ENCODE peak calls at places on chromosomes 13 and 19, in nine cellular contexts. K is hypothalamus; L is DMS 273 treated with DMSO at 0.1 percent for 48 hours; T is stimulated activated CD8-positive, alpha-beta memory T cell treated with anti-CD3 and anti-CD28 coated beads, Interleukin-15, amount 100 ng/mL, for 4 hours; X is posterior cingulate gyrus; Z is HFFc6; W is NCI-H1092 treated with DMSO at 0.1 percent for 48 hours; C is Peyer's patch; U is WERI-Rb-1. G is an unnamed sample.

GRCh38 chr13:33380487-33381079 is 95.0 kb upstream of the STARD13 start:
- DNase-seq in K (no peak), L (no peak), T (no peak), X (no peak), Z (no peak), W (no peak), C (no peak), U (no peak), G (no peak)

GRCh38 chr19:15475611-15476010 is 3.7 kb downstream of the PGLYRP2 start:
- DNase-seq in K (no peak), L (no peak), T (no peak), X (no peak), Z (no peak), W (no peak), C (no peak), U (no peak), G (no peak)

GRCh38 chr19:38527466-38528136 is 90.2 kb downstream of the MAP4K1 start:
- DNase-seq in K (no peak), L (no peak), T (no peak), X (no peak), Z (no peak), W (no peak), C (no peak), U (peak; percentile 27), G (no peak)

GRCh38 chr13:112441226-112441625 is 65.1 kb downstream of the SPACA7 start:
- DNase-seq in K (no peak), L (no peak), T (no peak), X (no peak), Z (no peak), W (no peak), C (no peak), U (no peak), G (no peak)

GRCh38 chr13:85698236-85698635 is 101.0 kb downstream of the SLITRK6 start:
- DNase-seq in K (no peak), L (no peak), T (no peak), X (no peak), Z (no peak), W (no peak), C (no peak), U (no peak), G (no peak)

GRCh38 chr13:72884111-72884510 is 102.2 kb downstream of the PIBF1 start:
- DNase-seq in K (no peak), L (no peak), T (no peak), X (no peak), Z (no peak), W (no peak), C (no peak), U (no peak), G (no peak)

GRCh38 chr13:89721216-89721615 is 1626.3 kb upstream of the MIR17HG start:
- DNase-seq in K (no peak), L (no peak), T (no peak), X (no peak), Z (no peak), W (no peak), C (no peak), U (no peak), G (no peak)

GRCh38 chr13:62710766-62711165 is 1295.1 kb upstream of the PCDH20 start:
- DNase-seq in K (no peak), L (no peak), T (no peak), X (no peak), Z (no peak), W (peak; percentile 28), C (no peak), U (no peak), G (no peak)

GRCh38 chr19:32817913-32818476 is 51.6 kb downstream of the SLC7A9 start:
- DNase-seq in K (no peak), L (no peak), T (no peak), X (no peak), Z (no peak), W (no peak), C (no peak), U (no peak), G (no peak)

GRCh38 chr19:2702170-2703076 is at the start of gene GNG7:
- DNase-seq in K (peak; percentile 51), L (peak; percentile 32), T (peak; percentile 85), X (peak; percentile 93), Z (peak; percentile 21), W (peak; percentile 45), C (peak; percentile 94), U (peak; percentile 92), G (peak; percentile 74)

GRCh38 chr13:43185206-43185605 is 161.8 kb downstream of the DNAJC15 start:
- DNase-seq in K (no peak), L (no peak), T (no peak), X (no peak), Z (no peak), W (no peak), C (no peak), U (no peak), G (no peak)

GRCh38 chr13:96551540-96551939 is 442.7 kb downstream of the OXGR1 start:
- DNase-seq in K (no peak), L (no peak), T (no peak), X (no peak), Z (no peak), W (peak; percentile 33), C (no peak), U (no peak), G (no peak)

GRCh38 chr19:4713384-4713951 is 10.2 kb downstream of the DPP9 start:
- DNase-seq in K (no peak), L (no peak), T (no peak), X (no peak), Z (peak; percentile 98), W (no peak), C (peak; percentile 87), U (no peak), G (no peak)

GRCh38 chr13:74767031-74767430 is 632.8 kb upstream of the KLF12 start:
- DNase-seq in K (no peak), L (no peak), T (no peak), X (no peak), Z (peak; percentile 17), W (no peak), C (no peak), U (no peak), G (no peak)

GRCh38 chr13:34107814-34108213 is 289.9 kb downstream of the RFC3 start:
- DNase-seq in K (no peak), L (no peak), T (no peak), X (no peak), Z (no peak), W (no peak), C (no peak), U (no peak), G (no peak)

GRCh38 chr19:29084266-29084665 is 128.7 kb downstream of the UQCRFS1 start:
- DNase-seq in K (no peak), L (no peak), T (no peak), X (no peak), Z (peak; percentile 22), W (no peak), C (no peak), U (peak; percentile 32), G (no peak)

GRCh38 chr13:99339736-99340392 is 32.7 kb upstream of the GPR183 start:
- DNase-seq in K (no peak), L (no peak), T (no peak), X (no peak), Z (peak; percentile 27), W (no peak), C (no peak), U (no peak), G (no peak)

GRCh38 chr13:45501175-45501526 is 36.4 kb downstream of the COG3 start:
- DNase-seq in K (no peak), L (no peak), T (no peak), X (no peak), Z (no peak), W (no peak), C (no peak), U (no peak), G (no peak)

GRCh38 chr19:14337510-14337909 is 43.7 kb upstream of the ADGRE5 start:
- DNase-seq in K (no peak), L (no peak), T (no peak), X (no peak), Z (no peak), W (no peak), C (peak; percentile 81), U (peak; percentile 36), G (no peak)

GRCh38 chr13:44191504-44192171 is 182.0 kb upstream of the SERP2 start:
- DNase-seq in K (no peak), L (peak; percentile 90), T (no peak), X (no peak), Z (peak; percentile 61), W (peak; percentile 57), C (no peak), U (peak; percentile 54), G (peak; percentile 93)

GRCh38 chr19:16535381-16535780 is 6.9 kb downstream of the CHERP start:
- DNase-seq in K (no peak), L (no peak), T (no peak), X (no peak), Z (no peak), W (no peak), C (no peak), U (no peak), G (no peak)

GRCh38 chr13:42525035-42525504 is 48.9 kb upstream of the TNFSF11 start:
- DNase-seq in K (no peak), L (no peak), T (no peak), X (no peak), Z (peak; percentile 2), W (no peak), C (no peak), U (no peak), G (no peak)

GRCh38 chr13:52070929-52071523 is 46.5 kb downstream of the UTP14C start:
- DNase-seq in K (no peak), L (peak; percentile 22), T (no peak), X (no peak), Z (peak; percentile 42), W (peak; percentile 2), C (no peak), U (peak; percentile 21), G (peak; percentile 0)

GRCh38 chr13:49400755-49401659 is 42.9 kb downstream of the CAB39L start:
- DNase-seq in K (no peak), L (no peak), T (no peak), X (no peak), Z (no peak), W (no peak), C (no peak), U (no peak), G (no peak)

GRCh38 chr13:27861165-27861564 is 58.6 kb upstream of the PDX1 start:
- DNase-seq in K (no peak), L (no peak), T (no peak), X (no peak), Z (no peak), W (no peak), C (no peak), U (no peak), G (no peak)

GRCh38 chr13:22828081-22828480 is 352.7 kb upstream of the SGCG start:
- DNase-seq in K (no peak), L (no peak), T (no peak), X (no peak), Z (no peak), W (no peak), C (no peak), U (no peak), G (no peak)

GRCh38 chr13:46179576-46180368 is 2.2 kb downstream of the LCP1 start:
- DNase-seq in K (no peak), L (no peak), T (peak; percentile 72), X (no peak), Z (no peak), W (no peak), C (peak; percentile 52), U (no peak), G (no peak)

GRCh38 chr19:5170329-5170745 is 170.3 kb downstream of the PTPRS start:
- DNase-seq in K (no peak), L (no peak), T (no peak), X (no peak), Z (no peak), W (no peak), C (no peak), U (peak; percentile 45), G (no peak)

GRCh38 chr13:104318121-104318520 is 1251.9 kb upstream of the SLC10A2 start:
- DNase-seq in K (no peak), L (no peak), T (no peak), X (no peak), Z (no peak), W (peak; percentile 27), C (no peak), U (peak; percentile 49), G (no peak)

GRCh38 chr19:49486710-49487276 is 615 bp upstream of the RPL13A start:
- DNase-seq in K (no peak), L (no peak), T (no peak), X (no peak), Z (no peak), W (no peak), C (no peak), U (no peak), G (no peak)

GRCh38 chr13:59483441-59484116 is 680.1 kb downstream of the DIAPH3 start:
- DNase-seq in K (no peak), L (no peak), T (no peak), X (no peak), Z (no peak), W (no peak), C (no peak), U (peak; percentile 6), G (no peak)

G was measured in NCI-H146.